ENCODE peak calls at places on chromosomes 3 and 15, in five cellular contexts. I is astrocyte of the spinal cord, Q is AG10803, K is esophagus squamous epithelium, D is epithelial cell of esophagus. W is an unnamed sample.
A peak's percentile ranks its signal among the peaks of the same experiment; 100 is the strongest.

GRCh38 chr3:107133891-107134290 is 243.3 kb upstream of the CCDC54 start:
- DNase-seq in I (no peak), D (no peak), K (no peak), Q (no peak), W (no peak)

GRCh38 chr15:38707802-38708671 is 143.4 kb upstream of the RASGRP1 start:
- DNase-seq in K (no peak), I (peak; percentile 76), D (peak; percentile 71), Q (peak; percentile 80), W (peak; percentile 54)

GRCh38 chr3:77053769-77054168 is 13.9 kb downstream of the ROBO2 start:
- DNase-seq in K (no peak), Q (no peak), I (no peak), D (peak; percentile 10), W (peak; percentile 34)

GRCh38 chr3:17132286-17133115 is 247.7 kb downstream of the PLCL2 start:
- DNase-seq in K (no peak), D (no peak), Q (no peak), I (no peak), W (no peak)

GRCh38 chr15:80568298-80568697 is 126.8 kb upstream of the ABHD17C start:
- DNase-seq in K (no peak), Q (no peak), D (peak; percentile 79), I (peak; percentile 74), W (peak; percentile 18)

GRCh38 chr15:48170981-48171380 is 7.1 kb downstream of the MYEF2 start:
- DNase-seq in K (no peak), D (no peak), I (no peak), Q (no peak), W (no peak)

GRCh38 chr15:68652141-68652540 is 73.3 kb downstream of the CORO2B start:
- DNase-seq in Q (peak; percentile 45), D (no peak), I (no peak), K (no peak), W (no peak)

GRCh38 chr3:197372076-197372661 is 73.8 kb upstream of the DLG1 start:
- DNase-seq in Q (peak; percentile 97), D (peak; percentile 97), K (no peak), I (peak; percentile 92), W (peak; percentile 88)

GRCh38 chr15:63389902-63390301 is 8.3 kb upstream of the CA12 start:
- DNase-seq in D (peak; percentile 77), I (no peak), K (no peak), Q (no peak), W (no peak)

GRCh38 chr3:152742368-152743347 is 92.3 kb upstream of the P2RY1 start:
- DNase-seq in I (no peak), D (no peak), Q (no peak), K (no peak), W (no peak)

DNA sequence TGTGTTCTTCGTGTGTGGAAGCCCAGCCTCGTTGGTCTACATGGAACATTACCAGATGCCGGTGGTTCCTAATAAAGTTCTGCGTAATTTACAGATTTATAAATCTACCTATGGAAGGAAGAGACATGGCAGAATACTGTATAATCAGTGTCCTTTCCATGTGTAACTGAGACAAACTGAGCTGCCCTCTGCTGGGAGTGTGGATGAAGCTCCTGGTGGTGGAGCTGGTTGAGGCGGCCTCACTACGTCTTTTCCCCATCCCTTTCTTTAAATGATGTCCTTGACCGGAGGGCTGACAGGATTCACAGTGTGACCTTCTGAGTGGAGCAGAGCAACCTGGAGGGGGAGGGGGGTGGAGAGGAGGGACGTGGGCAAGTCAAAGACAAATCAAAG is 267.0 kb upstream of the CHRM5 start:
- DNase-seq in D (peak; percentile 24), K (no peak), I (no peak), Q (no peak), W (peak; percentile 19)
- TF ChIP-seq CTCF in D (peak; percentile 38), K (no peak), I (peak; percentile 39), Q (no peak), W (peak; percentile 16)

DNA sequence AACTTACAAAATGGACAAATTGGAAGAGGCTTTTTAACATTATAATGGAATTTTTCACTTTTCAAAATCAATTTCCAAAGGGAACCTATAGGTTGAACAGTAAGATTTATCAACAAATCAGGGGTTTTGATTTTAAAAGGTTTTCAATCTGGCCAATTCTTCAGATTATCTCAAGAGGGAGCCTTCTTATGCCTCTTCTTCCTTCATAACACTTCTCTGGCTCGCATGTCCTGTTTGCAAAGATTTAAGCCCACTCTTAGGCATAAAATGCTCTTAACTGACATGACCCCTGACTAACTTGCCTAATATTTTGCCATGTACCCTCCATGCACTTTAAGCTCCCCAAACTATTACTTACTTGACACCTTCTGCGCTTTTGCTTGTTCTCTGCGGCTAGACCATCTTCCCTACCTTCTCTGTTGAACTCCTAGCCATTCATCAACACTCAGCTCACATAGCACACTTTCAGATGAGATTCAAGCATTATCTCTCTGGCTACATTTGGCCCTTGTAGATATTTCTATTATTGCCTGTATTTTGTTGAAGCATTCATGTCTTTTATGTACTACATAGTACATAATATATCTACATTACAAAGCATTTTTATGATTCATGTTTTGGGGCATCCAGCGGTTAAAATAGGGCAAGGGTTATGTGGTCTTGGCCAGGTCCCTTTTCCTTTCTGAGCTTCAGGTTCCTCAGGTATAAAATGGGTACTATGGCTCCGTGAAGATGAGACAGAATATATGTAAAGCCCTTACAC is 1.0 kb upstream of the ARIH1 start:
- DNase-seq in K (no peak), Q (peak; percentile 50), I (peak; percentile 38), D (no peak), W (peak; percentile 43)
- H3K4me3 ChIP-seq in K (peak overlapping the region; percentile 81), Q (peak overlapping the region; percentile 90), I (peak overlapping the region; percentile 93), D (peak overlapping the region; percentile 82), W (peak overlapping the region; percentile 68)

GRCh38 chr3:160707187-160707789 is 30.3 kb downstream of the ARL14 start:
- DNase-seq in Q (peak; percentile 56), K (no peak), D (peak; percentile 71), I (peak; percentile 58), W (peak; percentile 30)
- TF ChIP-seq CTCF in Q (peak; percentile 54), K (peak; percentile 49), D (peak; percentile 65), I (peak; percentile 52), W (peak; percentile 48)

GRCh38 chr15:64772488-64772887 is 2.9 kb downstream of the RBPMS2 start:
- DNase-seq in D (no peak), I (no peak), Q (no peak), K (no peak), W (no peak)

GRCh38 chr15:64772964-64773363 is 2.4 kb downstream of the RBPMS2 start:
- DNase-seq in Q (no peak), I (no peak), D (no peak), K (no peak), W (no peak)

GRCh38 chr15:64774556-64775523 is 549 bp downstream of the RBPMS2 start:
- DNase-seq in I (no peak), D (no peak), Q (no peak), K (no peak), W (peak; percentile 24)

GRCh38 chr15:64775551-64776401 is at the start of gene RBPMS2:
- DNase-seq in Q (no peak), D (no peak), I (no peak), K (no peak), W (no peak)

DNA sequence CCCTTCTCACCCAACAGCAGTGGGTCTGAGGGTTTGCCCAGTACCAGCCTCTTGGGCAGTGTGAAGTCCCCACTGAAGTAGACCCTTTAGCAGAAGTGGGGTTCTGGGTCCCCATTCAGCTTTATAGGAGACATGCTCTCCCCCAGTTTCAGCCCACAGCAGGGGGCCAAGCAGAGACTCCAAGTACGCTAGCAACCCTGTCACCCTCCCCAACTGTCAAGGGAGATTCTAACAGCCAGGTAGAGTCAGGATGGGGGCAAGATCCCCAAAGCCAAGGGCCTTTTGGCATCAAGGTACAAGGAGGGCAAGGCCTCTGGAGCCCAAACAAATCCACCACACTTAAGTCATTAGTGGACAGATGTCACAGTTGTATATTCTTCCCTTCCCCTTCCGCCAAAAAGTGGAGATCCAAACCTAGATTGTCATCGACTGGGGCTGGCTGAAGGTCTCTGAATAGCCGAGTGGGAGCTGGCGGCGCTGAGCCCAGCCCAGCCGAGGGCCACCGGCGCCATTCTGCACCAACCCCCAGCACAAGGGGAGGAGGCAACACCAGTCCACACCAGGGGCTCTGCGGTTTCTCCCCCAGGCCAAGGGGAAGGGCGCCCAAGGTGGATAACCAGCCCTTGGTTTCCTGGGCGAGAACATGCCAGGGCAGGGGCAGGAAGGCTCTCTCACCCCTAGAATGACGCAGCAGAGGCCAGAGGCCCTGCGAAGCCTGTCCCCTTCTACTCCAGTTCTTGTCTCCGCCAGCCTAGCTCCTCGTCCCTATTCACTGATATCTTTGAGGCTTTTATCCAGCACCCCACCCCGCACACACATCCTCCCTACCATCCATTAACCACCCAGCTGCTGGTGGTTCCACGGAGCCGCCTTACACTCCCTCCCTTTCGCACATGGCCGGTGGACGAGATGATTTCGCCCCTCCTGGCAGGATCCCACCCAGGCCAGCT is 1.5 kb downstream of the RBPMS2 start:
- DNase-seq in Q (no peak), D (no peak), I (no peak), K (no peak), W (no peak)
- H3K4me3 ChIP-seq in Q (no peak overlapping the region), D (no peak overlapping the region), I (no peak overlapping the region), K (peak overlapping the region; percentile 86), W (no peak overlapping the region)